ENCODE peak calls at places on chromosomes 3 and 15, in four cellular contexts. One of them, this sample, is unnamed.

GRCh38 chr3:172347895-172348680 is 100.2 kb downstream of the GHSR start:
- DNase-seq in ovary: no peak
- DNase-seq in epithelial cell of esophagus: peak
- DNase-seq in kidney epithelial cell: no peak
- DNase-seq in this sample: no peak

GRCh38 chr3:157388976-157389375 is 47.7 kb upstream of the PTX3 start:
- DNase-seq in epithelial cell of esophagus: no peak
- DNase-seq in kidney epithelial cell: no peak
- DNase-seq in ovary: no peak
- DNase-seq in this sample: no peak

GRCh38 chr3:55742027-55742710 is 255.1 kb upstream of the WNT5A start:
- DNase-seq in kidney epithelial cell: no peak
- DNase-seq in epithelial cell of esophagus: no peak
- DNase-seq in ovary: no peak
- DNase-seq in this sample: no peak

GRCh38 chr3:155702745-155703581 is 41.9 kb downstream of the PLCH1 start:
- DNase-seq in ovary: no peak
- DNase-seq in epithelial cell of esophagus: no peak
- DNase-seq in kidney epithelial cell: no peak
- DNase-seq in this sample: no peak

GRCh38 chr3:33363113-33363800 is 76.9 kb downstream of the UBP1 start:
- DNase-seq in ovary: no peak
- DNase-seq in epithelial cell of esophagus: peak
- DNase-seq in kidney epithelial cell: no peak
- DNase-seq in this sample: no peak

GRCh38 chr3:197540961-197541377 is 14.8 kb downstream of the BDH1 start:
- DNase-seq in epithelial cell of esophagus: peak
- DNase-seq in kidney epithelial cell: no peak
- DNase-seq in ovary: no peak
- DNase-seq in this sample: no peak

GRCh38 chr15:29825205-29825604 is 2.9 kb upstream of the TJP1 start:
- DNase-seq in ovary: no peak
- DNase-seq in epithelial cell of esophagus: no peak
- DNase-seq in kidney epithelial cell: no peak
- DNase-seq in this sample: no peak

GRCh38 chr15:83352124-83352523 is 67.7 kb upstream of the BNC1 start:
- DNase-seq in ovary: no peak
- DNase-seq in kidney epithelial cell: no peak
- DNase-seq in epithelial cell of esophagus: no peak
- DNase-seq in this sample: no peak

GRCh38 chr3:196843435-196844110 is 24.1 kb upstream of the SENP5 start:
- DNase-seq in epithelial cell of esophagus: peak
- DNase-seq in ovary: no peak
- DNase-seq in kidney epithelial cell: no peak
- DNase-seq in this sample: no peak

GRCh38 chr15:40190591-40190990 is 29.7 kb downstream of the BUB1B start:
- DNase-seq in ovary: no peak
- DNase-seq in epithelial cell of esophagus: peak
- DNase-seq in kidney epithelial cell: peak
- DNase-seq in this sample: peak

GRCh38 chr3:31977736-31978135 is 3.3 kb downstream of the OSBPL10 start:
- DNase-seq in kidney epithelial cell: no peak
- DNase-seq in epithelial cell of esophagus: no peak
- DNase-seq in ovary: no peak
- DNase-seq in this sample: no peak

GRCh38 chr15:88900309-88900981 is 5.1 kb upstream of the HAPLN3 start:
- DNase-seq in ovary: no peak
- DNase-seq in epithelial cell of esophagus: peak
- DNase-seq in kidney epithelial cell: no peak
- DNase-seq in this sample: no peak

GRCh38 chr3:62873672-62874397 is 1.4 kb downstream of the CADPS start:
- DNase-seq in kidney epithelial cell: no peak
- DNase-seq in ovary: peak
- DNase-seq in epithelial cell of esophagus: peak
- DNase-seq in this sample: no peak

GRCh38 chr3:149977391-149977790 is 6.7 kb upstream of the PFN2 start:
- DNase-seq in ovary: no peak
- DNase-seq in kidney epithelial cell: no peak
- DNase-seq in epithelial cell of esophagus: no peak
- DNase-seq in this sample: no peak

GRCh38 chr15:45116006-45116481 is 1.9 kb downstream of the DUOXA2 start:
- DNase-seq in kidney epithelial cell: no peak
- DNase-seq in epithelial cell of esophagus: no peak
- DNase-seq in ovary: no peak
- DNase-seq in this sample: no peak

GRCh38 chr3:18572809-18573208 is 147.7 kb upstream of the SATB1 start:
- DNase-seq in ovary: no peak
- DNase-seq in epithelial cell of esophagus: no peak
- DNase-seq in kidney epithelial cell: no peak
- DNase-seq in this sample: no peak

GRCh38 chr15:22949074-22949547 is 31.1 kb downstream of the CYFIP1 start:
- DNase-seq in kidney epithelial cell: peak
- DNase-seq in ovary: peak
- DNase-seq in epithelial cell of esophagus: peak
- DNase-seq in this sample: peak

GRCh38 chr3:33858131-33858530 is 59.7 kb downstream of the PDCD6IP start:
- DNase-seq in ovary: no peak
- DNase-seq in kidney epithelial cell: no peak
- DNase-seq in epithelial cell of esophagus: peak
- DNase-seq in this sample: no peak

GRCh38 chr3:129144786-129145185 is 16.1 kb downstream of the ISY1 start:
- DNase-seq in epithelial cell of esophagus: no peak
- DNase-seq in ovary: no peak
- DNase-seq in kidney epithelial cell: no peak
- DNase-seq in this sample: no peak

GRCh38 chr3:78724886-78725285 is 1042.9 kb downstream of the ROBO1 start:
- DNase-seq in kidney epithelial cell: no peak
- DNase-seq in epithelial cell of esophagus: no peak
- DNase-seq in ovary: no peak
- DNase-seq in this sample: no peak

GRCh38 chr3:98817546-98817945 is 54.4 kb downstream of the ST3GAL6 start:
- DNase-seq in kidney epithelial cell: no peak
- DNase-seq in epithelial cell of esophagus: peak
- DNase-seq in ovary: no peak
- DNase-seq in this sample: peak

GRCh38 chr3:197466586-197467399 is 89.0 kb downstream of the BDH1 start:
- DNase-seq in kidney epithelial cell: no peak
- DNase-seq in epithelial cell of esophagus: peak
- DNase-seq in ovary: no peak
- DNase-seq in this sample: peak

GRCh38 chr3:155232605-155233004 is 60.9 kb downstream of the STRIT1 start:
- DNase-seq in epithelial cell of esophagus: peak
- DNase-seq in ovary: peak
- DNase-seq in kidney epithelial cell: peak
- DNase-seq in this sample: peak

GRCh38 chr3:115512565-115513410 is 110.5 kb upstream of the GAP43 start:
- DNase-seq in ovary: no peak
- DNase-seq in kidney epithelial cell: no peak
- DNase-seq in epithelial cell of esophagus: peak
- DNase-seq in this sample: peak

GRCh38 chr3:104673981-104674380 is 692.7 kb upstream of the ALCAM start:
- DNase-seq in ovary: no peak
- DNase-seq in kidney epithelial cell: no peak
- DNase-seq in epithelial cell of esophagus: peak
- DNase-seq in this sample: peak

GRCh38 chr3:108343479-108343870 is 47.1 kb downstream of the HHLA2 start:
- DNase-seq in ovary: no peak
- DNase-seq in epithelial cell of esophagus: no peak
- DNase-seq in kidney epithelial cell: no peak
- DNase-seq in this sample: no peak

GRCh38 chr3:161197855-161198836 is 23.0 kb upstream of the NMD3 start:
- DNase-seq in kidney epithelial cell: no peak
- DNase-seq in ovary: no peak
- DNase-seq in epithelial cell of esophagus: no peak
- DNase-seq in this sample: no peak

GRCh38 chr3:46709721-46710120 is 7.9 kb downstream of the PRSS50 start:
- DNase-seq in ovary: peak
- DNase-seq in epithelial cell of esophagus: no peak
- DNase-seq in kidney epithelial cell: no peak
- DNase-seq in this sample: no peak

GRCh38 chr3:194135806-194136518 is at the start of gene HES1:
- DNase-seq in ovary: peak
- DNase-seq in epithelial cell of esophagus: peak
- DNase-seq in kidney epithelial cell: no peak
- DNase-seq in this sample: peak

GRCh38 chr3:39260957-39261356 is 18.9 kb downstream of the CX3CR1 start:
- DNase-seq in epithelial cell of esophagus: peak
- DNase-seq in ovary: peak
- DNase-seq in kidney epithelial cell: peak
- DNase-seq in this sample: peak

GRCh38 chr3:80785475-80785874 is 976.0 kb downstream of the GBE1 start:
- DNase-seq in epithelial cell of esophagus: peak
- DNase-seq in kidney epithelial cell: no peak
- DNase-seq in ovary: no peak
- DNase-seq in this sample: peak

GRCh38 chr3:128539376-128539775 is 46.4 kb upstream of the GATA2 start:
- DNase-seq in epithelial cell of esophagus: no peak
- DNase-seq in kidney epithelial cell: no peak
- DNase-seq in ovary: no peak
- DNase-seq in this sample: no peak

GRCh38 chr3:69011331-69011730 is 2.2 kb downstream of the EOGT start:
- DNase-seq in ovary: no peak
- DNase-seq in epithelial cell of esophagus: peak
- DNase-seq in kidney epithelial cell: no peak
- DNase-seq in this sample: no peak

GRCh38 chr3:69013256-69014021 is at the start of gene EOGT:
- DNase-seq in ovary: peak
- DNase-seq in kidney epithelial cell: peak
- DNase-seq in epithelial cell of esophagus: peak
- DNase-seq in this sample: peak

GRCh38 chr3:69014022-69014580 is 617 bp upstream of the EOGT start:
- DNase-seq in ovary: no peak
- DNase-seq in epithelial cell of esophagus: no peak
- DNase-seq in kidney epithelial cell: no peak
- DNase-seq in this sample: no peak

GRCh38 chr3:69012111-69012835 is 1.2 kb downstream of the EOGT start:
- DNase-seq in epithelial cell of esophagus: peak
- DNase-seq in ovary: peak
- DNase-seq in kidney epithelial cell: no peak
- DNase-seq in this sample: peak

GRCh38 chr3:69012836-69013255 is 638 bp downstream of the EOGT start:
- DNase-seq in epithelial cell of esophagus: no peak
- DNase-seq in kidney epithelial cell: no peak
- DNase-seq in ovary: peak
- DNase-seq in this sample: peak
- TF ChIP-seq CTCF in epithelial cell of esophagus: no peak
- TF ChIP-seq CTCF in kidney epithelial cell: no peak
- TF ChIP-seq CTCF in ovary: no peak
- TF ChIP-seq CTCF in this sample: no peak

GRCh38 chr15:48774484-48774883 is 36.4 kb downstream of the CEP152 start:
- DNase-seq in epithelial cell of esophagus: no peak
- DNase-seq in kidney epithelial cell: no peak
- DNase-seq in ovary: no peak
- DNase-seq in this sample: no peak
- TF ChIP-seq CTCF in epithelial cell of esophagus: no peak
- TF ChIP-seq CTCF in kidney epithelial cell: no peak
- TF ChIP-seq CTCF in ovary: no peak
- TF ChIP-seq CTCF in this sample: no peak

GRCh38 chr3:113745273-113746068 is 578 bp downstream of the NAA50 start:
- DNase-seq in kidney epithelial cell: peak
- DNase-seq in epithelial cell of esophagus: peak
- DNase-seq in ovary: peak
- DNase-seq in this sample: peak

GRCh38 chr3:113747719-113748046 is 848 bp downstream of the ATP6V1A start:
- DNase-seq in epithelial cell of esophagus: peak
- DNase-seq in kidney epithelial cell: no peak
- DNase-seq in ovary: no peak
- DNase-seq in this sample: peak

GRCh38 chr3:113746955-113747718 is at the start of gene ATP6V1A:
- DNase-seq in ovary: no peak
- DNase-seq in epithelial cell of esophagus: peak
- DNase-seq in kidney epithelial cell: no peak
- DNase-seq in this sample: no peak

GRCh38 chr3:113744941-113745272 is 1.1 kb downstream of the NAA50 start:
- DNase-seq in kidney epithelial cell: no peak
- DNase-seq in epithelial cell of esophagus: no peak
- DNase-seq in ovary: no peak
- DNase-seq in this sample: no peak

GRCh38 chr3:113746069-113746954 is at the start of gene NAA50:
- DNase-seq in ovary: peak
- DNase-seq in epithelial cell of esophagus: peak
- DNase-seq in kidney epithelial cell: no peak
- DNase-seq in this sample: peak
- TF ChIP-seq CTCF in ovary: no peak
- TF ChIP-seq CTCF in epithelial cell of esophagus: no peak
- TF ChIP-seq CTCF in kidney epithelial cell: no peak
- TF ChIP-seq CTCF in this sample: no peak

DNA sequence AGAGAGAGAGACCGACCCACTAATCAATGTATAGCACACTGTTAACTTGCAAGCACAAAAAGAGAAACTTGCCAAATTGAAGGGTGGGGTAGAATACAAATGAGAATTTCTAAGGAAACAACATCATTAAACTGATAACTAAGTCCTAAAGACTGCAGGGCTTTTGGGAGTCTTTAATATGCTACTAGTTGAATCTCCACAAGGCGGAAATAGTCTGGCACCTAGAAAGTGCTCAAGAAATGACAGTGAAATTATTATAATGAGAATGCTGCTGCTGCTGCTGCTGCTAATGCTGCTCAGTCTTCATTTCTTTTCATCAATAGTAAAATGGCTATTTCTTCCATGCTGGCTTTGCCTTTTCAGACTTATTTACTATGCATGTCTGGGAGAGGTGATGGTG is 91.8 kb downstream of the BTD start:
- DNase-seq in kidney epithelial cell: no peak
- DNase-seq in epithelial cell of esophagus: no peak
- DNase-seq in ovary: no peak
- DNase-seq in this sample: peak
- TF ChIP-seq CTCF in kidney epithelial cell: no peak
- TF ChIP-seq CTCF in epithelial cell of esophagus: no peak
- TF ChIP-seq CTCF in ovary: no peak
- TF ChIP-seq CTCF in this sample: peak